ENCODE peak calls at places on chromosomes 13 and 19, in seven cellular contexts. K is substantia nigra, J is germinal center, S is T-helper 2 cell, H is HS-5, G is SK-N-DZ, A is Right ventricle myocardium superior. D is an unnamed sample.

GRCh38 chr19:9940778-9941177 is 4.5 kb upstream of the OLFM2 start:
- DNase-seq in A (no peak), J (no peak), S (no peak), H (no peak), G (no peak), K (no peak), D (peak)

GRCh38 chr19:42316223-42317211 is 3.4 kb downstream of the TMEM145 start:
- DNase-seq in J (no peak), G (peak), K (no peak), A (no peak), H (no peak), S (no peak), D (peak)

GRCh38 chr19:34220472-34221063 is 33.8 kb upstream of the GARRE1 start:
- DNase-seq in A (no peak), G (peak), J (peak), S (peak), K (peak), H (no peak), D (peak)

GRCh38 chr13:51500687-51501086 is 47.9 kb upstream of the INTS6 start:
- DNase-seq in A (no peak), J (no peak), H (no peak), S (no peak), K (no peak), G (no peak), D (no peak)

GRCh38 chr19:50728084-50728737 is 5.0 kb downstream of the CLEC11A start:
- DNase-seq in G (peak), K (peak), H (no peak), S (peak), J (peak), A (peak), D (peak)

GRCh38 chr19:42115219-42115618 is 17.0 kb downstream of the POU2F2 start:
- DNase-seq in G (no peak), J (no peak), S (no peak), K (no peak), H (no peak), A (no peak), D (peak)

GRCh38 chr13:73224708-73225107 is 165.9 kb downstream of the KLF5 start:
- DNase-seq in S (no peak), G (no peak), H (peak), K (no peak), A (no peak), J (no peak), D (peak)

GRCh38 chr13:100131863-100132574 is 43.1 kb downstream of the PCCA start:
- DNase-seq in J (no peak), H (peak), G (no peak), K (no peak), A (no peak), S (peak), D (peak)

GRCh38 chr19:54478677-54479266 is 5.7 kb upstream of the CDC42EP5 start:
- DNase-seq in K (no peak), J (peak), A (no peak), S (peak), H (no peak), G (peak), D (peak)

GRCh38 chr19:7460562-7460966 is 28.3 kb downstream of the PEX11G start:
- DNase-seq in S (no peak), K (no peak), G (no peak), J (no peak), H (no peak), A (no peak), D (no peak)

GRCh38 chr19:29539131-29539530 is 13.3 kb downstream of the VSTM2B start:
- DNase-seq in K (no peak), H (no peak), J (no peak), A (no peak), G (no peak), S (no peak), D (no peak)

GRCh38 chr19:31264379-31264778 is 84.9 kb downstream of the TSHZ3 start:
- DNase-seq in S (no peak), G (no peak), H (no peak), K (no peak), J (no peak), A (no peak), D (no peak)

GRCh38 chr13:77857810-77858209 is 60.8 kb downstream of the EDNRB start:
- DNase-seq in G (no peak), H (no peak), K (no peak), S (no peak), J (no peak), A (no peak), D (no peak)